ENCODE peak calls at places on chromosomes 5 and 9, in seven cellular contexts. W is amniotic stem cell, L is Peyer's patch, M is germinal center, K is RPMI8226, X is DMS 273 treated with DMSO at 0.1 percent for 48 hours, E is G401. O is an unnamed sample.

GRCh38 chr5:170681013-170681433 is 102.5 kb upstream of the GABRP start:
- DNase-seq in W (no peak), L (no peak), M (peak), K (peak), X (no peak), E (no peak), O (no peak)

GRCh38 chr9:27310582-27310981 is 13.6 kb upstream of the EQTN start:
- DNase-seq in W (no peak), L (no peak), M (no peak), K (no peak), X (no peak), E (no peak), O (no peak)

GRCh38 chr9:130565792-130566191 is 13.6 kb upstream of the FUBP3 start:
- DNase-seq in W (no peak), L (no peak), M (no peak), K (no peak), X (no peak), E (no peak), O (no peak)

GRCh38 chr5:135053278-135053677 is 19.2 kb upstream of the PITX1 start:
- DNase-seq in W (no peak), L (no peak), M (peak), K (peak), X (no peak), E (no peak), O (no peak)

GRCh38 chr5:15695171-15695676 is 195.2 kb downstream of the FBXL7 start:
- DNase-seq in W (peak), L (no peak), M (no peak), K (no peak), X (no peak), E (no peak), O (peak)

GRCh38 chr5:168991991-168992390 is 308.9 kb downstream of the SLIT3 start:
- DNase-seq in W (no peak), L (no peak), M (no peak), K (no peak), X (no peak), E (no peak), O (no peak)

GRCh38 chr9:99491408-99492259 is 269.6 kb downstream of the SEC61B start:
- DNase-seq in W (no peak), L (no peak), M (no peak), K (peak), X (no peak), E (no peak), O (no peak)

GRCh38 chr9:8855046-8855445 is 1055.5 kb upstream of the DMAC1 start:
- DNase-seq in W (no peak), L (no peak), M (no peak), K (no peak), X (no peak), E (peak), O (no peak)

GRCh38 chr9:107137495-107138202 is 145.4 kb upstream of the RAD23B start:
- DNase-seq in W (peak), L (no peak), M (peak), K (peak), X (no peak), E (peak), O (no peak)

GRCh38 chr5:31392061-31392460 is 139.8 kb downstream of the DROSHA start:
- DNase-seq in W (no peak), L (no peak), M (no peak), K (no peak), X (no peak), E (no peak), O (no peak)

GRCh38 chr5:57777174-57777581 is 294.6 kb upstream of the ACTBL2 start:
- DNase-seq in W (no peak), L (no peak), M (no peak), K (no peak), X (no peak), E (no peak), O (no peak)

GRCh38 chr9:90433398-90433890 is 209.2 kb downstream of the DIRAS2 start:
- DNase-seq in W (no peak), L (no peak), M (no peak), K (no peak), X (no peak), E (peak), O (no peak)

GRCh38 chr9:136611606-136612005 is 51.1 kb upstream of the EGFL7 start:
- DNase-seq in W (no peak), L (no peak), M (no peak), K (no peak), X (no peak), E (no peak), O (no peak)

GRCh38 chr9:114120192-114121014 is 21.3 kb upstream of the KIF12 start:
- DNase-seq in W (no peak), L (no peak), M (no peak), K (no peak), X (no peak), E (no peak), O (no peak)

GRCh38 chr9:126681336-126681735 is 67.6 kb downstream of the LMX1B start:
- DNase-seq in W (no peak), L (no peak), M (no peak), K (no peak), X (no peak), E (no peak), O (no peak)

O was measured in HS-5.